ENCODE peak calls at places on chromosomes 5 and 9, in six cellular contexts. B, V, D, U, Q and H are unnamed samples.

GRCh38 chr9:75170898-75171360 is 82.6 kb downstream of the OSTF1 start:
- DNase-seq in V (no peak), D (no peak), Q (no peak), U (no peak), B (no peak), H (no peak)

GRCh38 chr5:168370826-168371225 is 79.4 kb downstream of the WWC1 start:
- DNase-seq in B (no peak), D (no peak), Q (no peak), V (no peak), U (no peak), H (no peak)

GRCh38 chr5:117095322-117095721 is 520.7 kb upstream of the SEMA6A start:
- DNase-seq in D (no peak), Q (no peak), U (no peak), B (no peak), V (no peak), H (no peak)

GRCh38 chr9:111937781-111938426 is 41.3 kb downstream of the UGCG start:
- DNase-seq in B (peak), V (peak), Q (no peak), U (peak), D (no peak), H (peak)

GRCh38 chr5:120517607-120518252 is 53.6 kb downstream of the PRR16 start:
- DNase-seq in D (no peak), Q (no peak), B (no peak), U (no peak), V (no peak), H (no peak)

GRCh38 chr5:147098233-147098790 is 136.5 kb upstream of the STK32A start:
- DNase-seq in Q (peak), V (peak), U (no peak), B (no peak), D (peak), H (peak)

GRCh38 chr5:174425964-174426290 is 298.5 kb upstream of the MSX2 start:
- DNase-seq in Q (no peak), D (no peak), U (no peak), B (no peak), V (no peak), H (no peak)

GRCh38 chr9:34547960-34548603 is 25.3 kb upstream of the ENHO start:
- DNase-seq in V (peak), Q (peak), D (peak), B (peak), U (peak), H (peak)

GRCh38 chr9:117739620-117740347 is 35.6 kb downstream of the TLR4 start:
- DNase-seq in U (no peak), D (no peak), V (peak), B (no peak), Q (no peak), H (no peak)

GRCh38 chr5:171420429-171421231 is 1.2 kb downstream of the FGF18 start:
- DNase-seq in D (peak), Q (peak), V (no peak), B (peak), U (peak), H (no peak)

GRCh38 chr5:177402271-177403043 is 2.0 kb upstream of the PFN3 start:
- DNase-seq in Q (peak), B (peak), D (peak), V (peak), U (peak), H (peak)

GRCh38 chr5:57836921-57837320 is 354.3 kb upstream of the ACTBL2 start:
- DNase-seq in U (no peak), Q (no peak), B (no peak), V (no peak), D (no peak), H (no peak)

GRCh38 chr5:154367101-154367500 is 78.7 kb upstream of the SAP30L start:
- DNase-seq in D (no peak), U (no peak), V (peak), B (no peak), Q (no peak), H (no peak)

GRCh38 chr9:92590386-92590785 is 54.6 kb upstream of the ECM2 start:
- DNase-seq in V (no peak), Q (no peak), B (peak), U (peak), D (peak), H (no peak)

GRCh38 chr5:61637566-61637965 is 305.5 kb downstream of the ZSWIM6 start:
- DNase-seq in V (no peak), Q (no peak), U (no peak), D (no peak), B (no peak), H (no peak)

GRCh38 chr5:127040779-127041520 is 10.6 kb upstream of the MARCHF3 start:
- DNase-seq in V (no peak), U (no peak), D (peak), B (no peak), Q (peak), H (no peak)

GRCh38 chr9:14051459-14051858 is 262.5 kb downstream of the NFIB start:
- DNase-seq in V (no peak), U (no peak), D (no peak), Q (no peak), B (no peak), H (no peak)

GRCh38 chr9:124444166-124444565 is 6.1 kb upstream of the ADGRD2 start:
- DNase-seq in D (no peak), U (no peak), B (no peak), Q (no peak), V (no peak), H (no peak)

GRCh38 chr9:99004115-99004514 is 60.4 kb downstream of the COL15A1 start:
- DNase-seq in Q (no peak), D (no peak), U (no peak), B (no peak), V (no peak), H (no peak)

GRCh38 chr9:69502671-69503301 is 169.4 kb downstream of the APBA1 start:
- DNase-seq in U (no peak), Q (no peak), V (no peak), B (no peak), D (no peak), H (no peak)

GRCh38 chr5:25393321-25393720 is 748.5 kb upstream of the CDH10 start:
- DNase-seq in Q (no peak), D (no peak), V (no peak), U (no peak), B (no peak), H (no peak)

GRCh38 chr9:19720374-19720773 is 68.5 kb downstream of the SLC24A2 start:
- DNase-seq in U (no peak), V (peak), D (peak), Q (no peak), B (no peak), H (no peak)
- TF ChIP-seq CTCF in U (no peak), V (no peak), D (no peak), Q (no peak), B (no peak), H (no peak)

GRCh38 chr5:496028-496427 is 28.2 kb downstream of the SLC9A3 start:
- DNase-seq in D (no peak), V (no peak), U (no peak), Q (no peak), B (no peak), H (no peak)
- TF ChIP-seq CTCF in D (no peak), V (no peak), U (no peak), Q (no peak), B (no peak), H (no peak)

DNA sequence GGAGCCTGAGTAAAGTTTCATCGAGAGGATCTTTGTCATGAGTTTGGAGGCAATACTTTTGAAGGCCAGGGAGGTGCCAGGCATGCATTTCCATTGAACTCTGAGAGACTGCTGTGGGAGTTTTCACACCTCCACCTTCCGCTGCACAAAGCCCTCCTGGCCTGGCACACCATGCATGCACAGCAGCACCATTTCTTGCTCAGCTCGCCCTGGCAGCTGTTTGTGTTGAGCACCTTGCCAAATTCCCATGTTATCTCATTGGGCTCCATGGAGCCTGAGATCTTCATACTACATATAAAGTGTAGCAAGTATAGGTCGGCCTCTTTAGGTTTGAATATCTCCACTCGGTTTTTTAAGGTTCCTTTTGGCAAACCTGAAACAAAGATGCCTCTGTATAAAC is 125.7 kb upstream of the CLINT1 start:
- DNase-seq in U (no peak), D (no peak), V (no peak), B (no peak), Q (no peak), H (no peak)
- TF ChIP-seq CTCF in U (no peak), D (no peak), V (no peak), B (no peak), Q (no peak), H (no peak)

GRCh38 chr5:28903643-28904042 is 1865.3 kb upstream of the CDH9 start:
- DNase-seq in B (no peak), Q (no peak), D (no peak), V (no peak), U (no peak), H (no peak)
- TF ChIP-seq CTCF in B (no peak), Q (no peak), D (peak), V (no peak), U (no peak), H (no peak)